ENCODE peak calls at places on chromosome X, in four cellular contexts. One of them, this sample, is unnamed.
A peak's percentile ranks its signal among the peaks of the same experiment; 100 is the strongest.

GRCh38 chrX:150482537-150483217 is 85.7 kb upstream of the MTM1 start:
- DNase-seq in IMR-90: peak; percentile 85
- DNase-seq in CD4-positive, alpha-beta T cell: no peak
- DNase-seq in glutamatergic neuron: no peak
- DNase-seq in this sample: peak; percentile 73

GRCh38 chrX:24245201-24245600 is 68.7 kb downstream of the SUPT20HL2 start:
- DNase-seq in glutamatergic neuron: no peak
- DNase-seq in IMR-90: peak; percentile 70
- DNase-seq in CD4-positive, alpha-beta T cell: no peak
- DNase-seq in this sample: peak; percentile 84

GRCh38 chrX:152619897-152620296 is 17.8 kb upstream of the GABRQ start:
- DNase-seq in glutamatergic neuron: no peak
- DNase-seq in CD4-positive, alpha-beta T cell: no peak
- DNase-seq in IMR-90: no peak
- DNase-seq in this sample: no peak

GRCh38 chrX:46294234-46294633 is 251.0 kb downstream of the ZNF674 start:
- DNase-seq in CD4-positive, alpha-beta T cell: no peak
- DNase-seq in glutamatergic neuron: no peak
- DNase-seq in IMR-90: no peak
- DNase-seq in this sample: peak; percentile 46

GRCh38 chrX:134936542-134936941 is 54.2 kb upstream of the SMIM10 start:
- DNase-seq in glutamatergic neuron: no peak
- DNase-seq in IMR-90: peak; percentile 77
- DNase-seq in CD4-positive, alpha-beta T cell: no peak
- DNase-seq in this sample: peak; percentile 68

GRCh38 chrX:15274946-15275345 is 5.1 kb upstream of the ASB9 start:
- DNase-seq in glutamatergic neuron: no peak
- DNase-seq in CD4-positive, alpha-beta T cell: no peak
- DNase-seq in IMR-90: no peak
- DNase-seq in this sample: no peak

GRCh38 chrX:3811331-3812311 is 98.2 kb upstream of the PRKX start:
- DNase-seq in glutamatergic neuron: no peak
- DNase-seq in CD4-positive, alpha-beta T cell: no peak
- DNase-seq in IMR-90: peak; percentile 58
- DNase-seq in this sample: peak; percentile 65

GRCh38 chrX:110396777-110397176 is 38.1 kb downstream of the RTL9 start:
- DNase-seq in IMR-90: no peak
- DNase-seq in glutamatergic neuron: no peak
- DNase-seq in CD4-positive, alpha-beta T cell: no peak
- DNase-seq in this sample: no peak

GRCh38 chrX:52425710-52426245 is 57.0 kb downstream of the XAGE2 start:
- DNase-seq in glutamatergic neuron: no peak
- DNase-seq in CD4-positive, alpha-beta T cell: no peak
- DNase-seq in IMR-90: peak; percentile 42
- DNase-seq in this sample: peak; percentile 4

GRCh38 chrX:39309018-39309620 is 507.9 kb downstream of the MID1IP1 start:
- DNase-seq in IMR-90: no peak
- DNase-seq in CD4-positive, alpha-beta T cell: peak; percentile 10
- DNase-seq in glutamatergic neuron: no peak
- DNase-seq in this sample: peak; percentile 38

GRCh38 chrX:147533426-147533825 is 378.3 kb upstream of the FMR1 start:
- DNase-seq in IMR-90: no peak
- DNase-seq in CD4-positive, alpha-beta T cell: no peak
- DNase-seq in glutamatergic neuron: no peak
- DNase-seq in this sample: no peak

GRCh38 chrX:131199086-131199485 is 90.0 kb downstream of the IGSF1 start:
- DNase-seq in IMR-90: no peak
- DNase-seq in CD4-positive, alpha-beta T cell: no peak
- DNase-seq in glutamatergic neuron: no peak
- DNase-seq in this sample: no peak

GRCh38 chrX:21319323-21319722 is 54.9 kb upstream of the CNKSR2 start:
- DNase-seq in IMR-90: no peak
- DNase-seq in CD4-positive, alpha-beta T cell: no peak
- DNase-seq in glutamatergic neuron: no peak
- DNase-seq in this sample: no peak

GRCh38 chrX:114165537-114165936 is 418.3 kb upstream of the HTR2C start:
- DNase-seq in IMR-90: no peak
- DNase-seq in glutamatergic neuron: no peak
- DNase-seq in CD4-positive, alpha-beta T cell: no peak
- DNase-seq in this sample: no peak

GRCh38 chrX:102995316-102995715 is 58.2 kb downstream of the RAB40AL start:
- DNase-seq in IMR-90: no peak
- DNase-seq in glutamatergic neuron: no peak
- DNase-seq in CD4-positive, alpha-beta T cell: no peak
- DNase-seq in this sample: no peak

GRCh38 chrX:152904151-152905080 is 6.5 kb downstream of the ZNF185 start:
- DNase-seq in IMR-90: peak; percentile 77
- DNase-seq in CD4-positive, alpha-beta T cell: peak; percentile 22
- DNase-seq in glutamatergic neuron: peak; percentile 66
- DNase-seq in this sample: peak; percentile 58

GRCh38 chrX:38999967-39000745 is 198.9 kb downstream of the MID1IP1 start:
- DNase-seq in IMR-90: peak; percentile 31
- DNase-seq in CD4-positive, alpha-beta T cell: no peak
- DNase-seq in glutamatergic neuron: no peak
- DNase-seq in this sample: no peak

GRCh38 chrX:53223955-53224859 is 800 bp downstream of the KDM5C start:
- DNase-seq in CD4-positive, alpha-beta T cell: peak; percentile 15
- DNase-seq in glutamatergic neuron: peak; percentile 23
- DNase-seq in IMR-90: peak; percentile 85
- DNase-seq in this sample: peak; percentile 62

GRCh38 chrX:104351173-104351769 is 96.5 kb upstream of the ESX1 start:
- DNase-seq in CD4-positive, alpha-beta T cell: no peak
- DNase-seq in IMR-90: peak; percentile 82
- DNase-seq in glutamatergic neuron: no peak
- DNase-seq in this sample: peak; percentile 90

GRCh38 chrX:125651426-125651825 is 331.8 kb downstream of the TEX13C start:
- DNase-seq in IMR-90: no peak
- DNase-seq in glutamatergic neuron: no peak
- DNase-seq in CD4-positive, alpha-beta T cell: no peak
- DNase-seq in this sample: no peak

GRCh38 chrX:13489451-13489850 is 80.0 kb upstream of the EGFL6 start:
- DNase-seq in glutamatergic neuron: no peak
- DNase-seq in IMR-90: peak; percentile 38
- DNase-seq in CD4-positive, alpha-beta T cell: no peak
- DNase-seq in this sample: peak; percentile 81

GRCh38 chrX:39869846-39870601 is 227.7 kb downstream of the BCOR start:
- DNase-seq in IMR-90: peak; percentile 63
- DNase-seq in glutamatergic neuron: no peak
- DNase-seq in CD4-positive, alpha-beta T cell: peak; percentile 63
- DNase-seq in this sample: peak; percentile 56

GRCh38 chrX:100984818-100985217 is 15.3 kb downstream of the ARL13A start:
- DNase-seq in glutamatergic neuron: no peak
- DNase-seq in IMR-90: no peak
- DNase-seq in CD4-positive, alpha-beta T cell: no peak
- DNase-seq in this sample: no peak

GRCh38 chrX:72009731-72010130 is 99.1 kb downstream of the NHSL2 start:
- DNase-seq in CD4-positive, alpha-beta T cell: no peak
- DNase-seq in IMR-90: no peak
- DNase-seq in glutamatergic neuron: no peak
- DNase-seq in this sample: no peak

GRCh38 chrX:102341867-102342266 is 94.9 kb downstream of the NXF2 start:
- DNase-seq in IMR-90: no peak
- DNase-seq in CD4-positive, alpha-beta T cell: no peak
- DNase-seq in glutamatergic neuron: no peak
- DNase-seq in this sample: peak; percentile 5

GRCh38 chrX:13151806-13152510 is 107.5 kb upstream of the FAM9C start:
- DNase-seq in glutamatergic neuron: no peak
- DNase-seq in CD4-positive, alpha-beta T cell: no peak
- DNase-seq in IMR-90: peak; percentile 6
- DNase-seq in this sample: peak; percentile 38

GRCh38 chrX:55488559-55489314 is 911 bp downstream of the USP51 start:
- DNase-seq in glutamatergic neuron: peak; percentile 67
- DNase-seq in CD4-positive, alpha-beta T cell: peak; percentile 63
- DNase-seq in IMR-90: peak; percentile 8
- DNase-seq in this sample: peak; percentile 44

GRCh38 chrX:38278682-38279081 is 48.6 kb downstream of the RPGR start:
- DNase-seq in glutamatergic neuron: no peak
- DNase-seq in IMR-90: peak; percentile 8
- DNase-seq in CD4-positive, alpha-beta T cell: no peak
- DNase-seq in this sample: no peak

GRCh38 chrX:23403849-23404248 is 69.2 kb downstream of the PTCHD1 start:
- DNase-seq in glutamatergic neuron: no peak
- DNase-seq in CD4-positive, alpha-beta T cell: no peak
- DNase-seq in IMR-90: no peak
- DNase-seq in this sample: no peak

GRCh38 chrX:89034679-89035078 is 287.7 kb downstream of the CPXCR1 start:
- DNase-seq in glutamatergic neuron: no peak
- DNase-seq in IMR-90: no peak
- DNase-seq in CD4-positive, alpha-beta T cell: no peak
- DNase-seq in this sample: no peak

GRCh38 chrX:153744210-153745066 is 19.6 kb upstream of the PLXNB3 start:
- DNase-seq in IMR-90: no peak
- DNase-seq in CD4-positive, alpha-beta T cell: no peak
- DNase-seq in glutamatergic neuron: no peak
- DNase-seq in this sample: no peak

GRCh38 chrX:154310991-154311541 is 15.5 kb downstream of the TKTL1 start:
- DNase-seq in CD4-positive, alpha-beta T cell: no peak
- DNase-seq in glutamatergic neuron: no peak
- DNase-seq in IMR-90: peak; percentile 7
- DNase-seq in this sample: no peak